ENCODE peak calls at places on chromosomes 11 and 22, in four cellular contexts. U, B, Y and X are unnamed samples.

GRCh38 chr11:27209562-27210005 is 153.4 kb downstream of the CCDC34 start:
- DNase-seq in U (peak; percentile 34), B (peak; percentile 91), Y (no peak), X (peak; percentile 96)

GRCh38 chr22:25062378-25063095 is 110.0 kb downstream of the KIAA1671 start:
- DNase-seq in U (no peak), B (no peak), Y (no peak), X (no peak)

GRCh38 chr11:33690290-33691050 is 10.2 kb downstream of the C11orf91 start:
- DNase-seq in U (no peak), B (peak; percentile 98), Y (no peak), X (peak; percentile 97)

GRCh38 chr22:24146791-24147353 is 34.4 kb upstream of the SUSD2 start:
- DNase-seq in U (peak; percentile 49), B (no peak), Y (no peak), X (no peak)

GRCh38 chr11:64359712-64360402 is 895 bp downstream of the RPS6KA4 start:
- DNase-seq in U (no peak), B (no peak), Y (no peak), X (peak; percentile 25)

GRCh38 chr11:13082588-13082987 is 73.5 kb downstream of the RASSF10 start:
- DNase-seq in U (no peak), B (no peak), Y (no peak), X (no peak)

GRCh38 chr11:132072044-132072879 is 701.8 kb downstream of the NTM start:
- DNase-seq in U (no peak), B (peak; percentile 99), Y (no peak), X (peak; percentile 87)

GRCh38 chr11:60982184-60982583 is 10.7 kb downstream of the CD6 start:
- DNase-seq in U (no peak), B (no peak), Y (no peak), X (no peak)

GRCh38 chr22:27133951-27134664 is 476.7 kb downstream of the MIAT start:
- DNase-seq in U (no peak), B (peak; percentile 82), Y (no peak), X (peak; percentile 43)

GRCh38 chr22:26709617-26710390 is 52.4 kb downstream of the MIAT start:
- DNase-seq in U (no peak), B (peak; percentile 26), Y (no peak), X (no peak)

GRCh38 chr11:58639103-58639502 is 16.6 kb downstream of the CNTF start:
- DNase-seq in U (no peak), B (no peak), Y (no peak), X (no peak)

GRCh38 chr11:65429724-65430405 is 7.3 kb downstream of the NEAT1 start:
- DNase-seq in U (no peak), B (no peak), Y (no peak), X (peak; percentile 37)

GRCh38 chr22:46361861-46362220 is 26.3 kb downstream of the TRMU start:
- DNase-seq in U (no peak), B (no peak), Y (no peak), X (no peak)

GRCh38 chr11:6812391-6813005 is 13.0 kb upstream of the OR6A2 start:
- DNase-seq in U (peak; percentile 23), B (no peak), Y (no peak), X (peak; percentile 66)

GRCh38 chr22:20185750-20186149 is 34.9 kb upstream of the CCDC188 start:
- DNase-seq in U (no peak), B (no peak), Y (no peak), X (no peak)

GRCh38 chr22:41021655-41022454 is 70.5 kb upstream of the EP300 start:
- DNase-seq in U (no peak), B (no peak), Y (peak; percentile 32), X (peak; percentile 61)

GRCh38 chr22:35215993-35216392 is 41.3 kb upstream of the HMGXB4 start:
- DNase-seq in U (no peak), B (no peak), Y (no peak), X (no peak)

GRCh38 chr11:65898656-65899355 is 1.4 kb downstream of the FOSL1 start:
- DNase-seq in U (no peak), B (no peak), Y (no peak), X (no peak)